ENCODE peak calls at places on chromosomes 5 and 9, in four cellular contexts. B is psoas muscle, A is mammary epithelial cell, H is H9. N is an unnamed sample. For H3K27me3, the result is how much of the 10 kb centered on the place peaks cover.

GRCh38 chr5:59648949-59649921 is 244.3 kb downstream of the PDE4D start:
- DNase-seq in B (no peak), A (no peak), H (no peak), N (no peak)

GRCh38 chr9:80664327-80665210 is 1024.8 kb downstream of the TLE1 start:
- DNase-seq in B (no peak), A (peak), H (no peak), N (no peak)

GRCh38 chr9:18678846-18679245 is 204.9 kb downstream of the ADAMTSL1 start:
- DNase-seq in B (no peak), A (no peak), H (no peak), N (no peak)

GRCh38 chr5:10702040-10702629 is 58.9 kb downstream of the DAP start:
- DNase-seq in B (no peak), A (peak), H (no peak), N (no peak)

GRCh38 chr5:151130922-151131891 is 26.4 kb downstream of the ANXA6 start:
- DNase-seq in B (no peak), A (no peak), H (no peak), N (no peak)

GRCh38 chr5:128669803-128670202 is 131.8 kb upstream of the FBN2 start:
- DNase-seq in B (no peak), A (peak), H (no peak), N (no peak)

GRCh38 chr5:96633820-96634219 is 28.4 kb upstream of the CAST start:
- DNase-seq in B (no peak), A (no peak), H (no peak), N (no peak)

GRCh38 chr5:38556115-38556598 is 289 bp downstream of the LIFR start:
- DNase-seq in B (peak), A (no peak), H (no peak), N (no peak)

GRCh38 chr9:129486496-129487306 is 134.2 kb downstream of the C9orf50 start:
- DNase-seq in B (peak), A (no peak), H (no peak), N (peak)

DNA sequence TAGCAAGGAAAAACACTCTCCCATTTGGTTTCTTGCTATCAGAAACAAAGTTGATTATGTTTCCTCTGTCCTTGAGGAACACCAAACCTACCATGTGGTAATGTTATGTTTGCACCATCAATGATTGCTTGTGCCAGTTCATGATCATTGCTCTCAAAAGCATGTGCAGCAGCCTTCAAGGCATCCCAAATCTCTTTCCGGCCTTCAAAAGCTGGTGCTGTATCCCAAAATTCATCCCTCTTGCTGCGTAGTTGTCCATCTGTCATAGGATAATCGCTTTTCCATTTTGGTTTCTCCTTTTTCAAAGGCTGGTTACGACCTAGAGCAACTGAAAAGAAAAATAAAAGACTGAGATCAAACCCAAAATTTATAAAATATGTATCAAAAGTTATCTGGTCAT is 40.1 kb downstream of the EFCAB9 start:
- DNase-seq in B (no peak), A (no peak), H (no peak), N (no peak)
- H3K27me3 ChIP-seq in B (under half), A (under half), H (under half), N (under half)

GRCh38 chr9:123997665-123998277 is 13.8 kb upstream of the LHX2 start:
- DNase-seq in B (peak), A (peak), H (peak), N (peak)
- H3K27me3 ChIP-seq in B (under half), A (half or more), H (half or more), N (half or more)

DNA sequence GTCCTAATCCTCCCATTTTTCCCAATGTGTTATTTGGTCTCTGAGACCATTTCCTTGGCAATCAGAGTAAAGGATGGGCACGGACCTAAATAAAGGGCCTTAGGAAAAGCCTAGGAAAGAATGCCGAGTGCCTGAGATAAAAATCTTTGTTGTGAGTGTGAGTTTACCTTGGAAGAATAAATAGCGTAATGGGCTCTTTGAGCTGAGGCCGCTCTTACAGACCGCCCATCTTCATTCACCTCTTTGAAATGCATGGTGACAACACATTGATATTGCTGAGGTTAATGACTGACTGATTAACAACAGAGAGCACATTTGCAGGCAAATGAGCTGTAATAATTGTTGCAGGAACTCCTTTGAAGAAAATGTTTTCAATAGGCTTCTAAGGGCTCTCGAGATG is 1967.1 kb upstream of the WWC1 start:
- DNase-seq in B (no peak), A (no peak), H (peak), N (no peak)
- H3K27me3 ChIP-seq in B (under half), A (under half), H (under half), N (under half)

GRCh38 chr5:53381-54174 is 38.4 kb upstream of the PLEKHG4B start:
- DNase-seq in B (no peak), A (peak), H (peak), N (no peak)
- H3K27me3 ChIP-seq in B (under half), A (under half), H (under half), N (under half)

GRCh38 chr9:95572370-95573151 is 55.8 kb upstream of the PTCH1 start:
- DNase-seq in B (no peak), A (no peak), H (no peak), N (no peak)
- H3K27me3 ChIP-seq in B (under half), A (under half), H (under half), N (under half)

GRCh38 chr5:35029333-35029732 is 18.4 kb downstream of the AGXT2 start:
- DNase-seq in B (peak), A (peak), H (no peak), N (no peak)
- H3K27me3 ChIP-seq in B (under half), A (under half), H (under half), N (under half)

GRCh38 chr5:75511435-75512382 is at the start of the genes CERT1 and POLK:
- DNase-seq in B (peak), A (peak), H (peak), N (peak)
- H3K27me3 ChIP-seq in B (under half), A (under half), H (under half), N (under half)

GRCh38 chr9:120694559-120694958 is 19.7 kb downstream of the MEGF9 start:
- DNase-seq in B (no peak), A (no peak), H (no peak), N (no peak)
- H3K27me3 ChIP-seq in B (under half), A (under half), H (half or more), N (under half)

GRCh38 chr9:111919875-111920274 is 23.3 kb downstream of the UGCG start:
- DNase-seq in B (no peak), A (no peak), H (no peak), N (no peak)

GRCh38 chr9:111920531-111920930 is 23.9 kb downstream of the UGCG start:
- DNase-seq in B (no peak), A (no peak), H (no peak), N (no peak)

GRCh38 chr9:111925017-111925770 is 28.6 kb downstream of the UGCG start:
- DNase-seq in B (no peak), A (no peak), H (no peak), N (no peak)

GRCh38 chr9:111924281-111924680 is 27.7 kb downstream of the UGCG start:
- DNase-seq in B (no peak), A (no peak), H (no peak), N (no peak)

GRCh38 chr9:111922324-111923013 is 25.9 kb downstream of the UGCG start:
- DNase-seq in B (no peak), A (no peak), H (no peak), N (no peak)
- H3K27me3 ChIP-seq in B (under half), A (under half), H (under half), N (under half)

N was measured in tibial artery.